ENCODE peak calls at places on chromosomes 5 and 9, in ten cellular contexts. One of them, this sample, is unnamed. For H3K4me1, the result is how much of the 10 kb centered on the place peaks cover.

GRCh38 chr9:19049872-19050636 is 827 bp downstream of the RRAGA start:
- DNase-seq in A549: no peak
- DNase-seq in lung: no peak
- DNase-seq in Peyer's patch: no peak
- DNase-seq in cardiac muscle cell: peak
- DNase-seq in psoas muscle: no peak
- DNase-seq in SK-N-SH: peak
- DNase-seq in CD8-positive, alpha-beta T cell: no peak
- DNase-seq in tibial nerve: no peak
- DNase-seq in transverse colon: peak
- DNase-seq in this sample: no peak

GRCh38 chr5:944992-945685 is 52.5 kb downstream of the TRIP13 start:
- DNase-seq in tibial nerve: no peak
- DNase-seq in Peyer's patch: no peak
- DNase-seq in CD8-positive, alpha-beta T cell: no peak
- DNase-seq in cardiac muscle cell: no peak
- DNase-seq in SK-N-SH: no peak
- DNase-seq in transverse colon: no peak
- DNase-seq in psoas muscle: no peak
- DNase-seq in lung: no peak
- DNase-seq in A549: no peak
- DNase-seq in this sample: no peak

GRCh38 chr5:43216941-43217340 is 24.9 kb downstream of the NIM1K start:
- DNase-seq in SK-N-SH: no peak
- DNase-seq in cardiac muscle cell: no peak
- DNase-seq in tibial nerve: no peak
- DNase-seq in transverse colon: no peak
- DNase-seq in psoas muscle: no peak
- DNase-seq in lung: no peak
- DNase-seq in Peyer's patch: no peak
- DNase-seq in A549: no peak
- DNase-seq in CD8-positive, alpha-beta T cell: no peak
- DNase-seq in this sample: no peak

GRCh38 chr9:96721303-96721702 is 56.6 kb downstream of the ZNF510 start:
- DNase-seq in A549: no peak
- DNase-seq in transverse colon: no peak
- DNase-seq in tibial nerve: no peak
- DNase-seq in SK-N-SH: no peak
- DNase-seq in lung: no peak
- DNase-seq in cardiac muscle cell: no peak
- DNase-seq in psoas muscle: no peak
- DNase-seq in Peyer's patch: no peak
- DNase-seq in CD8-positive, alpha-beta T cell: no peak
- DNase-seq in this sample: no peak

GRCh38 chr9:116437411-116438370 is 249.4 kb upstream of the TRIM32 start:
- DNase-seq in lung: no peak
- DNase-seq in psoas muscle: no peak
- DNase-seq in tibial nerve: no peak
- DNase-seq in SK-N-SH: no peak
- DNase-seq in Peyer's patch: no peak
- DNase-seq in CD8-positive, alpha-beta T cell: no peak
- DNase-seq in A549: no peak
- DNase-seq in transverse colon: no peak
- DNase-seq in cardiac muscle cell: peak
- DNase-seq in this sample: no peak

GRCh38 chr5:178394074-178394473 is 161.5 kb upstream of the PHYKPL start:
- DNase-seq in transverse colon: no peak
- DNase-seq in SK-N-SH: peak
- DNase-seq in Peyer's patch: no peak
- DNase-seq in A549: no peak
- DNase-seq in psoas muscle: no peak
- DNase-seq in cardiac muscle cell: no peak
- DNase-seq in CD8-positive, alpha-beta T cell: no peak
- DNase-seq in tibial nerve: no peak
- DNase-seq in lung: no peak
- DNase-seq in this sample: no peak

GRCh38 chr5:9148242-9148641 is 397.6 kb downstream of the SEMA5A start:
- DNase-seq in SK-N-SH: no peak
- DNase-seq in cardiac muscle cell: no peak
- DNase-seq in transverse colon: no peak
- DNase-seq in lung: no peak
- DNase-seq in tibial nerve: no peak
- DNase-seq in Peyer's patch: no peak
- DNase-seq in CD8-positive, alpha-beta T cell: no peak
- DNase-seq in psoas muscle: no peak
- DNase-seq in A549: no peak
- DNase-seq in this sample: no peak

GRCh38 chr5:167936944-167937627 is 354.4 kb upstream of the WWC1 start:
- DNase-seq in CD8-positive, alpha-beta T cell: no peak
- DNase-seq in tibial nerve: no peak
- DNase-seq in transverse colon: no peak
- DNase-seq in lung: no peak
- DNase-seq in cardiac muscle cell: no peak
- DNase-seq in A549: no peak
- DNase-seq in psoas muscle: no peak
- DNase-seq in SK-N-SH: no peak
- DNase-seq in Peyer's patch: no peak
- DNase-seq in this sample: no peak

GRCh38 chr5:164235176-164235914 is 729.9 kb downstream of the MAT2B start:
- DNase-seq in Peyer's patch: no peak
- DNase-seq in tibial nerve: no peak
- DNase-seq in CD8-positive, alpha-beta T cell: no peak
- DNase-seq in SK-N-SH: no peak
- DNase-seq in lung: no peak
- DNase-seq in A549: no peak
- DNase-seq in cardiac muscle cell: no peak
- DNase-seq in transverse colon: no peak
- DNase-seq in psoas muscle: no peak
- DNase-seq in this sample: no peak

GRCh38 chr5:71960196-71960595 is 147.1 kb upstream of the MAP1B start:
- DNase-seq in lung: no peak
- DNase-seq in tibial nerve: no peak
- DNase-seq in cardiac muscle cell: no peak
- DNase-seq in SK-N-SH: no peak
- DNase-seq in Peyer's patch: no peak
- DNase-seq in CD8-positive, alpha-beta T cell: no peak
- DNase-seq in transverse colon: no peak
- DNase-seq in A549: no peak
- DNase-seq in psoas muscle: no peak
- DNase-seq in this sample: no peak

GRCh38 chr5:175082346-175082745 is 358.0 kb downstream of the MSX2 start:
- DNase-seq in tibial nerve: no peak
- DNase-seq in SK-N-SH: no peak
- DNase-seq in psoas muscle: no peak
- DNase-seq in A549: no peak
- DNase-seq in CD8-positive, alpha-beta T cell: no peak
- DNase-seq in Peyer's patch: no peak
- DNase-seq in transverse colon: no peak
- DNase-seq in lung: no peak
- DNase-seq in cardiac muscle cell: no peak
- DNase-seq in this sample: no peak

GRCh38 chr9:136316271-136316751 is 11.0 kb upstream of the GPSM1 start:
- DNase-seq in lung: no peak
- DNase-seq in SK-N-SH: no peak
- DNase-seq in cardiac muscle cell: no peak
- DNase-seq in A549: no peak
- DNase-seq in psoas muscle: no peak
- DNase-seq in tibial nerve: no peak
- DNase-seq in CD8-positive, alpha-beta T cell: peak
- DNase-seq in Peyer's patch: no peak
- DNase-seq in transverse colon: no peak
- DNase-seq in this sample: no peak

GRCh38 chr5:139814191-139814601 is 18.6 kb downstream of the PSD2 start:
- DNase-seq in A549: no peak
- DNase-seq in transverse colon: no peak
- DNase-seq in cardiac muscle cell: no peak
- DNase-seq in tibial nerve: no peak
- DNase-seq in CD8-positive, alpha-beta T cell: no peak
- DNase-seq in Peyer's patch: peak
- DNase-seq in SK-N-SH: no peak
- DNase-seq in psoas muscle: no peak
- DNase-seq in lung: no peak
- DNase-seq in this sample: no peak

GRCh38 chr9:123020796-123021195 is 12.7 kb upstream of the GPR21 start:
- DNase-seq in transverse colon: no peak
- DNase-seq in cardiac muscle cell: no peak
- DNase-seq in Peyer's patch: no peak
- DNase-seq in tibial nerve: no peak
- DNase-seq in psoas muscle: no peak
- DNase-seq in CD8-positive, alpha-beta T cell: no peak
- DNase-seq in lung: no peak
- DNase-seq in SK-N-SH: no peak
- DNase-seq in A549: no peak
- DNase-seq in this sample: no peak

GRCh38 chr5:179222246-179223017 is 122.8 kb downstream of the ADAMTS2 start:
- DNase-seq in lung: no peak
- DNase-seq in psoas muscle: peak
- DNase-seq in CD8-positive, alpha-beta T cell: no peak
- DNase-seq in transverse colon: no peak
- DNase-seq in Peyer's patch: peak
- DNase-seq in tibial nerve: no peak
- DNase-seq in A549: no peak
- DNase-seq in cardiac muscle cell: no peak
- DNase-seq in SK-N-SH: no peak
- DNase-seq in this sample: no peak

GRCh38 chr9:124835026-124835501 is 18.2 kb upstream of the WDR38 start:
- DNase-seq in CD8-positive, alpha-beta T cell: no peak
- DNase-seq in A549: peak
- DNase-seq in Peyer's patch: peak
- DNase-seq in lung: no peak
- DNase-seq in transverse colon: peak
- DNase-seq in psoas muscle: peak
- DNase-seq in SK-N-SH: peak
- DNase-seq in tibial nerve: peak
- DNase-seq in cardiac muscle cell: peak
- DNase-seq in this sample: peak

DNA sequence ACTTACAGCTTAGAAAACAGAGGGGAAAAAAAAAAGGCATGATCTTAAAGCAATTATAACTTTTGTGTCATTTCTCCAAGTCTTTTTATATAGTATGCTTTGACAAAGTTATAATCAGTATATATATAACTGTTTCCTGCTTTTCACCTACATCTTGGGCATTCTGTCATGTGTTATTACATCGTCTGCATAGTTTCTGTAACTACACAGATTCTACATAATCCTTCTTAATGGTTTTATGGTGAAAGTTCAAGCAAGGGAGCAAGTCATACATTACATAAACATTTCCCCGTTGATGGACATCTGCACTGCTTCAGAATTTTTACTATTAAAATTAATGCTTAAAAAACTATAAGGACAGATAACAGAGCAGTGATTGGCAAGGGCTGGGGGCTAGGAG is 12.1 kb downstream of the FEM1C start:
- DNase-seq in psoas muscle: no peak
- DNase-seq in tibial nerve: no peak
- DNase-seq in SK-N-SH: no peak
- DNase-seq in A549: no peak
- DNase-seq in cardiac muscle cell: no peak
- DNase-seq in Peyer's patch: no peak
- DNase-seq in transverse colon: no peak
- DNase-seq in lung: no peak
- DNase-seq in CD8-positive, alpha-beta T cell: no peak
- DNase-seq in this sample: no peak
- H3K4me1 ChIP-seq in psoas muscle: half or more
- H3K4me1 ChIP-seq in tibial nerve: half or more
- H3K4me1 ChIP-seq in SK-N-SH: under half
- H3K4me1 ChIP-seq in A549: under half
- H3K4me1 ChIP-seq in cardiac muscle cell: under half
- H3K4me1 ChIP-seq in Peyer's patch: under half
- H3K4me1 ChIP-seq in transverse colon: half or more
- H3K4me1 ChIP-seq in lung: under half
- H3K4me1 ChIP-seq in CD8-positive, alpha-beta T cell: under half
- H3K4me1 ChIP-seq in this sample: under half

GRCh38 chr9:98516205-98516896 is 192.4 kb downstream of the GABBR2 start:
- DNase-seq in lung: peak
- DNase-seq in transverse colon: no peak
- DNase-seq in psoas muscle: no peak
- DNase-seq in tibial nerve: no peak
- DNase-seq in A549: no peak
- DNase-seq in Peyer's patch: no peak
- DNase-seq in cardiac muscle cell: no peak
- DNase-seq in CD8-positive, alpha-beta T cell: no peak
- DNase-seq in SK-N-SH: no peak
- DNase-seq in this sample: no peak
- TF ChIP-seq CTCF in lung: no peak
- TF ChIP-seq CTCF in transverse colon: no peak
- TF ChIP-seq CTCF in psoas muscle: no peak
- TF ChIP-seq CTCF in tibial nerve: no peak
- TF ChIP-seq CTCF in A549: no peak
- TF ChIP-seq CTCF in Peyer's patch: no peak
- TF ChIP-seq CTCF in cardiac muscle cell: no peak
- TF ChIP-seq CTCF in CD8-positive, alpha-beta T cell: no peak
- TF ChIP-seq CTCF in SK-N-SH: no peak
- TF ChIP-seq CTCF in this sample: no peak

DNA sequence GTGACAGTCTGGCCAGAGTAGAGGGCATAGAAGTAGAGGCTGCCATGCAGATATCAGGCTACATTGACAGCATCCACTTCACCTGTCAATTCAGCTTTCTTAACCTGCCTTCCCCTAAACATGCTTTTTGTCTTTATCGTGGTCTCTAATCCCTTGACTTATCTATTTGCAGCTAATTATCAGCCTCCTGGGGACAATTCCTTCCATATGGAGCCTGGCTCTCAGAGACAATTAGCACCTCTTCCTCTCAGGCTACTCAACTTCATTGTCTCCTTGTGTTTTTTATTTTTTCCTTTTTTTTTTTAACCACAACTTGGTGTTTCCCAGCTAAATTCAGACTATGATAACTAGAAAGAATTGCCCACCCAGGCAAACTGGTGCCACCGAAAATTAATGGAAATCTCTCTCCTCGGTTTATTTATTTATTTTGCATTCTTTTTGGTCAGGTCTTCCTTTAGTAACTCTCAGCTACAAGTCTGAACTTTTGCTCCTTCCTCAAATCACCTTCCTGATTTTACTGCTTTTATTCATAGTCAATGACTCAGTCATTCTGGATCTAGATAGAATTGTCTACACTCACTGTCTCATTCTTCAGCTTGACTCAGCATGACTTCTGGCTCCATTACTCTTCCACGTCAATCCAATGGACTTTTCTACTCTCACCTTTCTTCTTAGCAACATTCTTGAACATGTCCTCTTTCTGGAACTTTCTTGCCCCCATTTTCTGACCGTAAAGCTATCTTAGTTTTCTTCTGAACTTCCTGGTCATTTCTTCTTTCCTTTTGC is 63.0 kb upstream of the BASP1 start:
- DNase-seq in lung: no peak
- DNase-seq in transverse colon: no peak
- DNase-seq in A549: peak
- DNase-seq in SK-N-SH: no peak
- DNase-seq in CD8-positive, alpha-beta T cell: no peak
- DNase-seq in Peyer's patch: no peak
- DNase-seq in psoas muscle: no peak
- DNase-seq in tibial nerve: no peak
- DNase-seq in cardiac muscle cell: no peak
- DNase-seq in this sample: no peak
- H3K4me3 ChIP-seq in lung: no peak
- H3K4me3 ChIP-seq in transverse colon: no peak
- H3K4me3 ChIP-seq in A549: no peak
- H3K4me3 ChIP-seq in SK-N-SH: no peak
- H3K4me3 ChIP-seq in CD8-positive, alpha-beta T cell: no peak
- H3K4me3 ChIP-seq in Peyer's patch: no peak
- H3K4me3 ChIP-seq in psoas muscle: no peak
- H3K4me3 ChIP-seq in tibial nerve: no peak
- H3K4me3 ChIP-seq in cardiac muscle cell: no peak
- H3K4me3 ChIP-seq in this sample: no peak

GRCh38 chr5:172142709-172143215 is 45.3 kb downstream of the STK10 start:
- DNase-seq in tibial nerve: no peak
- DNase-seq in CD8-positive, alpha-beta T cell: no peak
- DNase-seq in lung: no peak
- DNase-seq in Peyer's patch: no peak
- DNase-seq in cardiac muscle cell: no peak
- DNase-seq in transverse colon: no peak
- DNase-seq in SK-N-SH: no peak
- DNase-seq in psoas muscle: no peak
- DNase-seq in A549: no peak
- DNase-seq in this sample: no peak
- H3K4me1 ChIP-seq in tibial nerve: under half
- H3K4me1 ChIP-seq in CD8-positive, alpha-beta T cell: half or more
- H3K4me1 ChIP-seq in lung: under half
- H3K4me1 ChIP-seq in Peyer's patch: under half
- H3K4me1 ChIP-seq in cardiac muscle cell: under half
- H3K4me1 ChIP-seq in transverse colon: under half
- H3K4me1 ChIP-seq in SK-N-SH: under half
- H3K4me1 ChIP-seq in psoas muscle: under half
- H3K4me1 ChIP-seq in A549: under half
- H3K4me1 ChIP-seq in this sample: under half

This sample was measured in BE2C.